ENCODE peak calls at places on chromosomes 11 and 22, in four cellular contexts. P is NCI-H1092, J is tibial nerve, O is small intestine. I is an unnamed sample.
A peak's percentile ranks its signal among the peaks of the same experiment; 100 is the strongest.

GRCh38 chr11:118010738-118011461 is 24.7 kb downstream of the IL10RA start:
- DNase-seq in P (no peak), O (no peak), J (peak; percentile 54), I (peak; percentile 80)

GRCh38 chr11:81331611-81332205 is 1402.0 kb downstream of the FAM181B start:
- DNase-seq in O (no peak), J (no peak), P (no peak), I (no peak)

GRCh38 chr11:67025750-67026149 is 2.8 kb downstream of the SYT12 start:
- DNase-seq in P (no peak), J (no peak), O (no peak), I (no peak)

GRCh38 chr22:46982635-46983034 is 220.2 kb downstream of the TBC1D22A start:
- DNase-seq in O (no peak), P (no peak), J (no peak), I (peak; percentile 44)

GRCh38 chr22:47036352-47036751 is 273.9 kb downstream of the TBC1D22A start:
- DNase-seq in O (no peak), P (no peak), J (no peak), I (no peak)

GRCh38 chr22:33476716-33477115 is 418.5 kb upstream of the SYN3 start:
- DNase-seq in P (no peak), J (no peak), O (no peak), I (no peak)

GRCh38 chr11:126332221-126332711 is 23.2 kb upstream of the ST3GAL4 start:
- DNase-seq in O (no peak), P (no peak), J (peak; percentile 58), I (peak; percentile 55)

GRCh38 chr11:116955949-116956348 is 118.5 kb upstream of the APOA1 start:
- DNase-seq in P (no peak), O (no peak), J (no peak), I (no peak)

GRCh38 chr22:38843201-38843715 is 570 bp downstream of the NPTXR start:
- DNase-seq in J (no peak), P (peak; percentile 64), O (peak; percentile 16), I (no peak)

GRCh38 chr11:58807358-58807757 is 37.1 kb downstream of the GLYATL2 start:
- DNase-seq in J (no peak), P (no peak), O (no peak), I (no peak)

GRCh38 chr22:38730411-38730871 is 24.7 kb downstream of the GTPBP1 start:
- DNase-seq in P (no peak), O (no peak), J (no peak), I (peak; percentile 64)

GRCh38 chr11:96543177-96543576 is 153.4 kb downstream of the JRKL start:
- DNase-seq in P (no peak), J (no peak), O (no peak), I (no peak)

GRCh38 chr22:38986629-38987028 is 4.5 kb downstream of the APOBEC3B start:
- DNase-seq in J (no peak), O (no peak), P (no peak), I (no peak)

GRCh38 chr11:113531575-113532451 is 56.6 kb upstream of the DRD2 start:
- DNase-seq in P (no peak), O (peak; percentile 56), J (no peak), I (no peak)

GRCh38 chr22:19565921-19566598 is 41.9 kb upstream of the CLDN5 start:
- DNase-seq in J (no peak), O (peak; percentile 32), P (no peak), I (no peak)

GRCh38 chr11:16632295-16633200 is 105.9 kb upstream of the C11orf58 start:
- DNase-seq in J (no peak), O (peak; percentile 35), P (no peak), I (no peak)

GRCh38 chr11:128632151-128632791 is 44.9 kb upstream of the ETS1 start:
- DNase-seq in P (no peak), O (peak; percentile 17), J (peak; percentile 36), I (no peak)

GRCh38 chr11:94895971-94896370 is 77.4 kb downstream of the CWC15 start:
- DNase-seq in P (no peak), J (no peak), O (no peak), I (no peak)

GRCh38 chr11:57001674-57002401 is 13.1 kb downstream of the OR5AK2 start:
- DNase-seq in J (no peak), O (no peak), P (no peak), I (no peak)

GRCh38 chr22:46584081-46584903 is 35.9 kb upstream of the GRAMD4 start:
- DNase-seq in J (no peak), O (no peak), P (no peak), I (peak; percentile 56)

GRCh38 chr22:45889539-45890350 is 87.2 kb downstream of the WNT7B start:
- DNase-seq in P (no peak), J (no peak), O (no peak), I (no peak)

GRCh38 chr11:47924184-47924671 is 56.1 kb upstream of the PTPRJ start:
- DNase-seq in J (no peak), P (no peak), O (no peak), I (no peak)

GRCh38 chr11:14972581-14973490 is 685 bp upstream of the CALCA start:
- DNase-seq in J (no peak), O (no peak), P (peak; percentile 78), I (no peak)

GRCh38 chr11:69554849-69555248 is 73.4 kb downstream of the LINC01488 start:
- DNase-seq in O (no peak), J (no peak), P (no peak), I (no peak)

GRCh38 chr11:2089536-2090165 is 49.5 kb downstream of the IGF2 start:
- DNase-seq in P (no peak), O (peak; percentile 22), J (no peak), I (peak; percentile 32)

GRCh38 chr11:66717925-66718319 is 11.1 kb downstream of the SPTBN2 start:
- DNase-seq in O (no peak), P (no peak), J (no peak), I (no peak)

GRCh38 chr11:66478823-66479740 is 1.2 kb upstream of the DPP3 start:
- DNase-seq in J (peak; percentile 22), O (peak; percentile 56), P (no peak), I (no peak)

GRCh38 chr22:31603081-31603525 is 58.9 kb downstream of the PISD start:
- DNase-seq in P (no peak), O (no peak), J (no peak), I (no peak)

GRCh38 chr11:120780239-120780638 is 243.7 kb upstream of the TBCEL start:
- DNase-seq in J (no peak), O (no peak), P (no peak), I (no peak)

GRCh38 chr11:78926633-78927347 is 352.1 kb upstream of the NARS2 start:
- DNase-seq in P (no peak), J (no peak), O (no peak), I (no peak)

GRCh38 chr11:62104816-62105610 is 18.8 kb upstream of the INCENP start:
- DNase-seq in P (no peak), O (peak; percentile 34), J (peak; percentile 29), I (no peak)

I was measured in suprapubic skin.